ENCODE peak calls at places on chromosomes 3 and 15, in seven cellular contexts. One of them, this sample, is unnamed.

GRCh38 chr3:108106031-108106430 is 15.2 kb upstream of the CD47 start:
- DNase-seq in RCC 7860: peak; percentile 67
- DNase-seq in iPS-NIHi11: no peak
- DNase-seq in stimulated activated CD4-positive, alpha-beta T cell treated with anti-CD3 and anti-CD28 coated beads, Interleukin-2, amount 100 ng/mL, for 48 hours: no peak
- DNase-seq in GM06990: no peak
- DNase-seq in A172: peak; percentile 64
- DNase-seq in activated T-helper 1 cell treated with Interleukin-2 at 50 U/mL for 16 hours: no peak
- DNase-seq in this sample: peak; percentile 67

GRCh38 chr15:34795267-34796081 is at the start of gene ACTC1:
- DNase-seq in activated T-helper 1 cell treated with Interleukin-2 at 50 U/mL for 16 hours: no peak
- DNase-seq in iPS-NIHi11: peak; percentile 85
- DNase-seq in stimulated activated CD4-positive, alpha-beta T cell treated with anti-CD3 and anti-CD28 coated beads, Interleukin-2, amount 100 ng/mL, for 48 hours: no peak
- DNase-seq in A172: no peak
- DNase-seq in GM06990: no peak
- DNase-seq in RCC 7860: peak; percentile 20
- DNase-seq in this sample: peak; percentile 29

GRCh38 chr3:171086914-171087313 is 60.4 kb upstream of the SLC2A2 start:
- DNase-seq in activated T-helper 1 cell treated with Interleukin-2 at 50 U/mL for 16 hours: no peak
- DNase-seq in stimulated activated CD4-positive, alpha-beta T cell treated with anti-CD3 and anti-CD28 coated beads, Interleukin-2, amount 100 ng/mL, for 48 hours: no peak
- DNase-seq in iPS-NIHi11: no peak
- DNase-seq in A172: no peak
- DNase-seq in GM06990: no peak
- DNase-seq in RCC 7860: no peak
- DNase-seq in this sample: no peak

GRCh38 chr15:58115692-58116091 is 22.5 kb upstream of the AQP9 start:
- DNase-seq in GM06990: no peak
- DNase-seq in A172: no peak
- DNase-seq in stimulated activated CD4-positive, alpha-beta T cell treated with anti-CD3 and anti-CD28 coated beads, Interleukin-2, amount 100 ng/mL, for 48 hours: no peak
- DNase-seq in iPS-NIHi11: peak; percentile 22
- DNase-seq in activated T-helper 1 cell treated with Interleukin-2 at 50 U/mL for 16 hours: no peak
- DNase-seq in RCC 7860: no peak
- DNase-seq in this sample: peak; percentile 21

GRCh38 chr3:53230041-53230621 is 25.7 kb downstream of the TKT start:
- DNase-seq in RCC 7860: no peak
- DNase-seq in GM06990: no peak
- DNase-seq in A172: no peak
- DNase-seq in activated T-helper 1 cell treated with Interleukin-2 at 50 U/mL for 16 hours: no peak
- DNase-seq in iPS-NIHi11: peak; percentile 72
- DNase-seq in stimulated activated CD4-positive, alpha-beta T cell treated with anti-CD3 and anti-CD28 coated beads, Interleukin-2, amount 100 ng/mL, for 48 hours: no peak
- DNase-seq in this sample: no peak

GRCh38 chr3:194212021-194212868 is 76.3 kb downstream of the HES1 start:
- DNase-seq in activated T-helper 1 cell treated with Interleukin-2 at 50 U/mL for 16 hours: no peak
- DNase-seq in stimulated activated CD4-positive, alpha-beta T cell treated with anti-CD3 and anti-CD28 coated beads, Interleukin-2, amount 100 ng/mL, for 48 hours: no peak
- DNase-seq in iPS-NIHi11: peak; percentile 37
- DNase-seq in GM06990: no peak
- DNase-seq in A172: no peak
- DNase-seq in RCC 7860: no peak
- DNase-seq in this sample: no peak

GRCh38 chr15:77507911-77508310 is 87.2 kb downstream of the HMG20A start:
- DNase-seq in stimulated activated CD4-positive, alpha-beta T cell treated with anti-CD3 and anti-CD28 coated beads, Interleukin-2, amount 100 ng/mL, for 48 hours: no peak
- DNase-seq in RCC 7860: no peak
- DNase-seq in GM06990: no peak
- DNase-seq in iPS-NIHi11: no peak
- DNase-seq in activated T-helper 1 cell treated with Interleukin-2 at 50 U/mL for 16 hours: no peak
- DNase-seq in A172: peak; percentile 55
- DNase-seq in this sample: peak; percentile 34

GRCh38 chr3:37257581-37257980 is 83.2 kb upstream of the LRRFIP2 start:
- DNase-seq in iPS-NIHi11: no peak
- DNase-seq in A172: no peak
- DNase-seq in stimulated activated CD4-positive, alpha-beta T cell treated with anti-CD3 and anti-CD28 coated beads, Interleukin-2, amount 100 ng/mL, for 48 hours: no peak
- DNase-seq in GM06990: no peak
- DNase-seq in RCC 7860: no peak
- DNase-seq in activated T-helper 1 cell treated with Interleukin-2 at 50 U/mL for 16 hours: no peak
- DNase-seq in this sample: no peak

GRCh38 chr15:34984884-34985630 is 3.0 kb downstream of the ZNF770 start:
- DNase-seq in iPS-NIHi11: no peak
- DNase-seq in GM06990: no peak
- DNase-seq in A172: no peak
- DNase-seq in activated T-helper 1 cell treated with Interleukin-2 at 50 U/mL for 16 hours: no peak
- DNase-seq in stimulated activated CD4-positive, alpha-beta T cell treated with anti-CD3 and anti-CD28 coated beads, Interleukin-2, amount 100 ng/mL, for 48 hours: no peak
- DNase-seq in RCC 7860: peak; percentile 8
- DNase-seq in this sample: peak; percentile 25

GRCh38 chr3:36792342-36792741 is 28.0 kb upstream of the DCLK3 start:
- DNase-seq in RCC 7860: no peak
- DNase-seq in iPS-NIHi11: peak; percentile 65
- DNase-seq in stimulated activated CD4-positive, alpha-beta T cell treated with anti-CD3 and anti-CD28 coated beads, Interleukin-2, amount 100 ng/mL, for 48 hours: no peak
- DNase-seq in activated T-helper 1 cell treated with Interleukin-2 at 50 U/mL for 16 hours: no peak
- DNase-seq in GM06990: no peak
- DNase-seq in A172: peak; percentile 22
- DNase-seq in this sample: no peak

GRCh38 chr3:172560026-172560425 is 36.8 kb upstream of the TNFSF10 start:
- DNase-seq in RCC 7860: no peak
- DNase-seq in GM06990: no peak
- DNase-seq in A172: no peak
- DNase-seq in activated T-helper 1 cell treated with Interleukin-2 at 50 U/mL for 16 hours: no peak
- DNase-seq in stimulated activated CD4-positive, alpha-beta T cell treated with anti-CD3 and anti-CD28 coated beads, Interleukin-2, amount 100 ng/mL, for 48 hours: no peak
- DNase-seq in iPS-NIHi11: no peak
- DNase-seq in this sample: no peak

GRCh38 chr3:126263971-126264370 is 83.6 kb upstream of the ALDH1L1 start:
- DNase-seq in RCC 7860: no peak
- DNase-seq in activated T-helper 1 cell treated with Interleukin-2 at 50 U/mL for 16 hours: no peak
- DNase-seq in iPS-NIHi11: no peak
- DNase-seq in stimulated activated CD4-positive, alpha-beta T cell treated with anti-CD3 and anti-CD28 coated beads, Interleukin-2, amount 100 ng/mL, for 48 hours: no peak
- DNase-seq in A172: no peak
- DNase-seq in GM06990: no peak
- DNase-seq in this sample: no peak

GRCh38 chr3:21835266-21835665 is 84.3 kb upstream of the ZNF385D start:
- DNase-seq in iPS-NIHi11: no peak
- DNase-seq in GM06990: no peak
- DNase-seq in RCC 7860: no peak
- DNase-seq in stimulated activated CD4-positive, alpha-beta T cell treated with anti-CD3 and anti-CD28 coated beads, Interleukin-2, amount 100 ng/mL, for 48 hours: no peak
- DNase-seq in A172: no peak
- DNase-seq in activated T-helper 1 cell treated with Interleukin-2 at 50 U/mL for 16 hours: no peak
- DNase-seq in this sample: peak; percentile 34

GRCh38 chr15:66189291-66189690 is 64.3 kb downstream of the MEGF11 start:
- DNase-seq in stimulated activated CD4-positive, alpha-beta T cell treated with anti-CD3 and anti-CD28 coated beads, Interleukin-2, amount 100 ng/mL, for 48 hours: no peak
- DNase-seq in RCC 7860: no peak
- DNase-seq in GM06990: no peak
- DNase-seq in activated T-helper 1 cell treated with Interleukin-2 at 50 U/mL for 16 hours: no peak
- DNase-seq in iPS-NIHi11: no peak
- DNase-seq in A172: no peak
- DNase-seq in this sample: no peak

GRCh38 chr3:175338775-175339535 is 479.8 kb downstream of the NAALADL2 start:
- DNase-seq in RCC 7860: peak; percentile 32
- DNase-seq in iPS-NIHi11: no peak
- DNase-seq in GM06990: no peak
- DNase-seq in A172: peak; percentile 86
- DNase-seq in stimulated activated CD4-positive, alpha-beta T cell treated with anti-CD3 and anti-CD28 coated beads, Interleukin-2, amount 100 ng/mL, for 48 hours: no peak
- DNase-seq in activated T-helper 1 cell treated with Interleukin-2 at 50 U/mL for 16 hours: no peak
- DNase-seq in this sample: peak; percentile 73

GRCh38 chr15:40487816-40488682 is 17.3 kb downstream of the CHST14 start:
- DNase-seq in A172: no peak
- DNase-seq in activated T-helper 1 cell treated with Interleukin-2 at 50 U/mL for 16 hours: no peak
- DNase-seq in RCC 7860: no peak
- DNase-seq in stimulated activated CD4-positive, alpha-beta T cell treated with anti-CD3 and anti-CD28 coated beads, Interleukin-2, amount 100 ng/mL, for 48 hours: no peak
- DNase-seq in GM06990: no peak
- DNase-seq in iPS-NIHi11: no peak
- DNase-seq in this sample: no peak

GRCh38 chr3:137642831-137643230 is 121.3 kb upstream of the SOX14 start:
- DNase-seq in GM06990: no peak
- DNase-seq in RCC 7860: no peak
- DNase-seq in iPS-NIHi11: peak; percentile 24
- DNase-seq in stimulated activated CD4-positive, alpha-beta T cell treated with anti-CD3 and anti-CD28 coated beads, Interleukin-2, amount 100 ng/mL, for 48 hours: no peak
- DNase-seq in activated T-helper 1 cell treated with Interleukin-2 at 50 U/mL for 16 hours: no peak
- DNase-seq in A172: no peak
- DNase-seq in this sample: no peak

GRCh38 chr3:130783629-130784028 is 37.0 kb upstream of the PIK3R4 start:
- DNase-seq in RCC 7860: no peak
- DNase-seq in GM06990: no peak
- DNase-seq in iPS-NIHi11: no peak
- DNase-seq in stimulated activated CD4-positive, alpha-beta T cell treated with anti-CD3 and anti-CD28 coated beads, Interleukin-2, amount 100 ng/mL, for 48 hours: no peak
- DNase-seq in A172: peak; percentile 47
- DNase-seq in activated T-helper 1 cell treated with Interleukin-2 at 50 U/mL for 16 hours: no peak
- DNase-seq in this sample: no peak

GRCh38 chr15:78949461-78949860 is 4.6 kb upstream of the CTSH start:
- DNase-seq in A172: no peak
- DNase-seq in iPS-NIHi11: no peak
- DNase-seq in GM06990: no peak
- DNase-seq in stimulated activated CD4-positive, alpha-beta T cell treated with anti-CD3 and anti-CD28 coated beads, Interleukin-2, amount 100 ng/mL, for 48 hours: no peak
- DNase-seq in RCC 7860: no peak
- DNase-seq in activated T-helper 1 cell treated with Interleukin-2 at 50 U/mL for 16 hours: no peak
- DNase-seq in this sample: no peak

GRCh38 chr3:124969963-124970722 is 35.6 kb upstream of the MUC13 start:
- DNase-seq in GM06990: no peak
- DNase-seq in stimulated activated CD4-positive, alpha-beta T cell treated with anti-CD3 and anti-CD28 coated beads, Interleukin-2, amount 100 ng/mL, for 48 hours: no peak
- DNase-seq in A172: no peak
- DNase-seq in iPS-NIHi11: no peak
- DNase-seq in activated T-helper 1 cell treated with Interleukin-2 at 50 U/mL for 16 hours: no peak
- DNase-seq in RCC 7860: no peak
- DNase-seq in this sample: no peak

GRCh38 chr15:80780416-80781221 is 1.4 kb downstream of the CEMIP start:
- DNase-seq in stimulated activated CD4-positive, alpha-beta T cell treated with anti-CD3 and anti-CD28 coated beads, Interleukin-2, amount 100 ng/mL, for 48 hours: no peak
- DNase-seq in RCC 7860: no peak
- DNase-seq in iPS-NIHi11: peak; percentile 92
- DNase-seq in GM06990: no peak
- DNase-seq in activated T-helper 1 cell treated with Interleukin-2 at 50 U/mL for 16 hours: no peak
- DNase-seq in A172: no peak
- DNase-seq in this sample: peak; percentile 43

GRCh38 chr3:120506828-120507774 is 56.3 kb upstream of the FSTL1 start:
- DNase-seq in A172: peak; percentile 64
- DNase-seq in RCC 7860: peak; percentile 27
- DNase-seq in iPS-NIHi11: peak; percentile 39
- DNase-seq in activated T-helper 1 cell treated with Interleukin-2 at 50 U/mL for 16 hours: no peak
- DNase-seq in stimulated activated CD4-positive, alpha-beta T cell treated with anti-CD3 and anti-CD28 coated beads, Interleukin-2, amount 100 ng/mL, for 48 hours: no peak
- DNase-seq in GM06990: no peak
- DNase-seq in this sample: peak; percentile 64

GRCh38 chr3:113110263-113110662 is 101.1 kb upstream of the BOC start:
- DNase-seq in RCC 7860: no peak
- DNase-seq in iPS-NIHi11: no peak
- DNase-seq in GM06990: no peak
- DNase-seq in activated T-helper 1 cell treated with Interleukin-2 at 50 U/mL for 16 hours: no peak
- DNase-seq in A172: no peak
- DNase-seq in stimulated activated CD4-positive, alpha-beta T cell treated with anti-CD3 and anti-CD28 coated beads, Interleukin-2, amount 100 ng/mL, for 48 hours: no peak
- DNase-seq in this sample: no peak

GRCh38 chr3:100641471-100642032 is 32.2 kb downstream of the ADGRG7 start:
- DNase-seq in activated T-helper 1 cell treated with Interleukin-2 at 50 U/mL for 16 hours: no peak
- DNase-seq in GM06990: peak; percentile 14
- DNase-seq in stimulated activated CD4-positive, alpha-beta T cell treated with anti-CD3 and anti-CD28 coated beads, Interleukin-2, amount 100 ng/mL, for 48 hours: no peak
- DNase-seq in iPS-NIHi11: no peak
- DNase-seq in RCC 7860: no peak
- DNase-seq in A172: no peak
- DNase-seq in this sample: no peak